ENCODE peak calls at places on chromosomes 6 and 20, in ten cellular contexts. V, Q, I, C, B, S, F, L, E and Z are unnamed samples.

GRCh38 chr6:10749734-10750133 is 2.1 kb downstream of the TMEM14B start:
- DNase-seq in V (no peak), Q (no peak), I (no peak), C (peak; percentile 12), B (no peak), S (no peak), F (no peak), L (no peak), E (no peak), Z (no peak)

GRCh38 chr6:1424306-1424927 is 35.0 kb downstream of the FOXF2 start:
- DNase-seq in V (peak; percentile 31), Q (no peak), I (no peak), C (peak; percentile 75), B (no peak), S (peak; percentile 77), F (no peak), L (peak; percentile 12), E (peak; percentile 62), Z (no peak)

GRCh38 chr6:84411060-84411629 is 183.7 kb upstream of the CEP162 start:
- DNase-seq in V (no peak), Q (no peak), I (no peak), C (no peak), B (no peak), S (peak; percentile 29), F (no peak), L (no peak), E (no peak), Z (no peak)

GRCh38 chr6:41097467-41098090 is 24.8 kb downstream of the NFYA start:
- DNase-seq in V (no peak), Q (no peak), I (no peak), C (no peak), B (no peak), S (peak; percentile 69), F (no peak), L (no peak), E (no peak), Z (no peak)

GRCh38 chr6:8392569-8392968 is 42.8 kb downstream of the SLC35B3 start:
- DNase-seq in V (no peak), Q (no peak), I (no peak), C (no peak), B (no peak), S (no peak), F (no peak), L (no peak), E (no peak), Z (no peak)

GRCh38 chr20:44615876-44616603 is 33.7 kb downstream of the PKIG start:
- DNase-seq in V (no peak), Q (no peak), I (no peak), C (no peak), B (no peak), S (no peak), F (no peak), L (no peak), E (no peak), Z (no peak)

GRCh38 chr6:158168054-158168303 is at the start of gene SERAC1:
- DNase-seq in V (no peak), Q (no peak), I (no peak), C (no peak), B (no peak), S (no peak), F (no peak), L (no peak), E (no peak), Z (no peak)

GRCh38 chr20:23086056-23086551 is at the start of gene CD93:
- DNase-seq in V (no peak), Q (no peak), I (no peak), C (no peak), B (no peak), S (peak; percentile 10), F (no peak), L (peak; percentile 41), E (no peak), Z (peak; percentile 78)

GRCh38 chr6:29965873-29966601 is 23.7 kb downstream of the HLA-A start:
- DNase-seq in V (no peak), Q (peak; percentile 65), I (peak; percentile 57), C (peak; percentile 91), B (peak; percentile 69), S (peak; percentile 57), F (peak; percentile 51), L (peak; percentile 74), E (peak; percentile 91), Z (peak; percentile 89)

GRCh38 chr6:77337392-77337791 is 125.9 kb downstream of the HTR1B start:
- DNase-seq in V (no peak), Q (no peak), I (no peak), C (no peak), B (no peak), S (no peak), F (no peak), L (no peak), E (no peak), Z (no peak)

GRCh38 chr6:5813625-5814027 is 193.1 kb downstream of the NRN1 start:
- DNase-seq in V (no peak), Q (no peak), I (no peak), C (no peak), B (no peak), S (no peak), F (no peak), L (no peak), E (no peak), Z (no peak)

GRCh38 chr6:151070666-151071065 is 169.1 kb upstream of the AKAP12 start:
- DNase-seq in V (no peak), Q (no peak), I (no peak), C (peak; percentile 22), B (no peak), S (peak; percentile 92), F (no peak), L (no peak), E (no peak), Z (no peak)

GRCh38 chr6:138264372-138264880 is 46.1 kb upstream of the PBOV1 start:
- DNase-seq in V (no peak), Q (no peak), I (no peak), C (no peak), B (no peak), S (no peak), F (no peak), L (no peak), E (no peak), Z (no peak)

GRCh38 chr20:8481636-8482035 is 349.6 kb downstream of the PLCB1 start:
- DNase-seq in V (no peak), Q (no peak), I (no peak), C (no peak), B (no peak), S (peak; percentile 54), F (no peak), L (no peak), E (no peak), Z (no peak)

GRCh38 chr6:43367245-43367984 is 2.0 kb downstream of the ZNF318 start:
- DNase-seq in V (no peak), Q (no peak), I (no peak), C (no peak), B (peak; percentile 53), S (peak; percentile 2), F (no peak), L (no peak), E (no peak), Z (no peak)

GRCh38 chr6:143700684-143701342 is 23.0 kb downstream of the PHACTR2 start:
- DNase-seq in V (no peak), Q (no peak), I (no peak), C (no peak), B (no peak), S (peak; percentile 89), F (peak; percentile 18), L (no peak), E (no peak), Z (peak; percentile 50)
- H3K27ac ChIP-seq in V (no peak overlapping the region), Q (peak overlapping the region; percentile 35), I (no peak overlapping the region), C (peak overlapping the region; percentile 56), B (no peak overlapping the region), S (peak overlapping the region; percentile 68), F (no peak overlapping the region), L (no peak overlapping the region), E (no peak overlapping the region), Z (peak overlapping the region; percentile 53)

DNA sequence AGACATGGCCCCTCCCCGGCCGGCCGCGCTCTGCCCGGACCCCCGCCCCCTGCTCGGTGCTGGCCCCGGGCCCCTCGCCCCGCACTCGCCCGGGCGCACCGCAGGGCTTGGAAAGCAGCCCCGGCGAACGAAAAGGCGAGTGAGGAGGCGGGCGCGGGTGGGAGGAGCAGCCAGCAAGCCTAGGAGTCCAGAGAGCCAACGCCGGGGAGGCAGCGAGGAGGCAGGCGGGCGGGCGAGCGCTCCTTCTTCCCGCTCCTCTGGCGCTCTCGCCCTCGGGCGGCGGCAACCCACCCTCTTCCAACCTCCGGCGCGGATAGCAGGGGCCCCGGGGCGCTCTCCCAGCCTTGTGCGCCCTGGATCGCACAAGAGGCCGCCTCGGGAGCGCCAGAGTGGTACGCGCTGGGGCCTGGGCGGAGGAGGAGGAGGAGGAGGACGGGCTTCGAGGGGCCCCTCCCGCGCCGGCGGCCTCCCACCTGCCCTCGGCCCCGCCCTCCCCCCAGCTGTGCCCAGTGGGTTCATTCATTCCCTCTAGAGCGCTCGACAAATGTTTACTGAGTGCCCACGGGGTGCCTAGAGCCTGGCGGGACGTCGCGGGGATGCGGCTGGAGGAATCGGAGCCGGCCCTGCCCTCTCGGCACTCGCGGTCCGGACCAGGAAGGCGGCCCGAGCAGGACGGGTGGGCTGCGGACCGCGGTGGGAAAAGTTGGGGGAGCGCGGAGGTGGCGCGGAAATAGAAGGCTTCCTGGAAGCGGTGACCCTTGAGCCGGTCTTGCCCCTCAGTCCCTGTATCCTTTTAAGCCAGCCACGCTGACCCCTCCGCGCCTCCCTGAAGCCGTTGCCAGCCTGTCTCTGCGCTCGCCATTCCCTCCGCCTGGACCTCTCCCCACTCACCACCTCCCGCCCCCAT is at the start of gene BMP7:
- DNase-seq in V (no peak), Q (no peak), I (no peak), C (no peak), B (no peak), S (no peak), F (no peak), L (no peak), E (peak; percentile 31), Z (no peak)
- H3K27me3 ChIP-seq in V (peaks cover 83% of the 10 kb centered on the region), Q (peaks cover 51% of the 10 kb centered on the region), I (no peaks in the 10 kb centered on the region), C (peaks cover 33% of the 10 kb centered on the region), B (no peaks in the 10 kb centered on the region), S (peaks cover 57% of the 10 kb centered on the region), F (no peaks in the 10 kb centered on the region), L (no peaks in the 10 kb centered on the region), E (no peaks in the 10 kb centered on the region), Z (peaks cover 76% of the 10 kb centered on the region)

DNA sequence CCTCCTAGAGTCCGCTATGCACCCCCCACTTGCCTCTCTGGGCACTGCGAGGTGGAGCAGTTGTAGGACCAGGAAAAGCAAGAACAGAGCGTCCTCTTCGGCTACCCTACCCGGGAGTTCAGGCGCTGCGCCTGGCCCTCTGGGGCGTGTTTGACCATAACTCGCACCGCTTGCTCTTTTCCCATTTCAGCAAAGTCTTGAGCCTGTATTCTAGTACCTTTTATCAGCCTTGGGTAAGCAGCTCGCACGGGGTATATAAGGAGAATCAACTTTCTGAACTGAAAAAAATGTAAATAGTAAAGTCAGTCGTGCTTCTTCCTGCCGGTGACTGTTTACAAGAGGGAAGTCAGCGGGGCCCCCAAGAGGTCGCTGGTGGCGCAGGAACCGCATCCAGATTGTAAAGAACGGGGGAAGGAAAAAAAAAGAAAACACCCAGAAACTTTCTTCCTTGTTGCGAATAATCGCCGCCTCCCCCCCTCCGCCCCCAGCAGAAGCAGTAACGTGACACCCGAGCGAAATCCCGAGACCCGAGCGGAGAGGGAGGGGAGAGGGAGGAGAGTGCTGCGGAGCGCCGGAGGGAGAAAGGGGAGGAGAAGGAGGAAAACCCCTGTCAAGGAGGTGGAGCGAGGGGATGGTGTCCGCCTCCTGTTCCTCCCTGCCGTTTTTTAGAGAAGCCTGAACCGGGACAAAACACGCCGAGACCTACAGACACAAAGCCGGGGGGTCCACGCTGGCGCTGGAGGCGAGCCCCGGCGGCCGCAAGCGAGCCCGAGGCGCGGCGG is at the start of gene UST:
- DNase-seq in V (peak; percentile 85), Q (peak; percentile 77), I (peak; percentile 83), C (peak; percentile 96), B (peak; percentile 83), S (peak; percentile 95), F (peak; percentile 90), L (peak; percentile 83), E (peak; percentile 81), Z (peak; percentile 83)
- TF ChIP-seq POLR2A in V (no peak), Q (peak; percentile 20), I (no peak), C (peak; percentile 34), B (no peak), S (peak; percentile 57), F (peak; percentile 54), L (peak; percentile 87), E (peak; percentile 21), Z (no peak)

GRCh38 chr20:64266988-64267387 is 11.4 kb downstream of the PCMTD2 start:
- DNase-seq in V (no peak), Q (no peak), I (no peak), C (no peak), B (no peak), S (no peak), F (no peak), L (no peak), E (no peak), Z (no peak)
- H3K27ac ChIP-seq in V (no peak overlapping the region), Q (peak overlapping the region; percentile 22), I (no peak overlapping the region), C (no peak overlapping the region), B (no peak overlapping the region), S (no peak overlapping the region), F (no peak overlapping the region), L (no peak overlapping the region), E (no peak overlapping the region), Z (no peak overlapping the region)